ENCODE peak calls at places on chromosomes 11 and 22, in nine cellular contexts. L is OCI-LY7, N is hepatocyte, C is HCT116, P is GM23248, V is GM23338, T is PC-3, K is MM.1S, U is SK-N-SH. M is an unnamed sample.

GRCh38 chr22:46018859-46019258 is 41.9 kb upstream of the WNT7B start:
- DNase-seq in L (no peak), N (no peak), C (no peak), P (no peak), V (no peak), T (peak), K (no peak), U (no peak), M (no peak)

GRCh38 chr22:36965716-36966115 is 52.3 kb downstream of the CSF2RB start:
- DNase-seq in L (no peak), N (no peak), C (no peak), P (no peak), V (no peak), T (no peak), K (no peak), U (no peak), M (no peak)

GRCh38 chr11:127106142-127106541 is 105.6 kb upstream of the KIRREL3 start:
- DNase-seq in L (no peak), N (peak), C (no peak), P (peak), V (peak), T (no peak), K (no peak), U (no peak), M (peak)

GRCh38 chr11:44709966-44710365 is 16.8 kb upstream of the TSPAN18 start:
- DNase-seq in L (no peak), N (no peak), C (no peak), P (peak), V (no peak), T (peak), K (no peak), U (no peak), M (no peak)

GRCh38 chr11:122242731-122243130 is 126.7 kb upstream of the BLID start:
- DNase-seq in L (no peak), N (no peak), C (no peak), P (no peak), V (no peak), T (no peak), K (no peak), U (no peak), M (no peak)

GRCh38 chr11:67345949-67346819 is 7.2 kb downstream of the POLD4 start:
- DNase-seq in L (peak), N (peak), C (peak), P (peak), V (peak), T (peak), K (peak), U (peak), M (peak)

GRCh38 chr11:123594188-123594901 is 60.1 kb downstream of the SCN3B start:
- DNase-seq in L (no peak), N (no peak), C (no peak), P (peak), V (no peak), T (peak), K (no peak), U (no peak), M (no peak)

GRCh38 chr22:34950480-34950879 is 115.5 kb upstream of the ISX start:
- DNase-seq in L (no peak), N (peak), C (no peak), P (no peak), V (peak), T (no peak), K (no peak), U (no peak), M (peak)

GRCh38 chr11:70365536-70365912 is 32.8 kb upstream of the CTTN start:
- DNase-seq in L (no peak), N (no peak), C (no peak), P (no peak), V (no peak), T (no peak), K (no peak), U (no peak), M (no peak)

GRCh38 chr11:70371241-70371640 is 27.1 kb upstream of the CTTN start:
- DNase-seq in L (no peak), N (no peak), C (no peak), P (no peak), V (no peak), T (no peak), K (no peak), U (no peak), M (no peak)

GRCh38 chr11:70364198-70364597 is 34.1 kb upstream of the CTTN start:
- DNase-seq in L (no peak), N (no peak), C (no peak), P (no peak), V (no peak), T (no peak), K (no peak), U (no peak), M (no peak)

GRCh38 chr11:70364745-70365535 is 33.4 kb upstream of the CTTN start:
- DNase-seq in L (no peak), N (no peak), C (no peak), P (no peak), V (no peak), T (no peak), K (no peak), U (no peak), M (no peak)

GRCh38 chr11:70367071-70367470 is 31.3 kb upstream of the CTTN start:
- DNase-seq in L (no peak), N (no peak), C (no peak), P (no peak), V (no peak), T (no peak), K (no peak), U (no peak), M (no peak)
- TF ChIP-seq EZH2phosphoT487 in L (no peak), N (no peak), C (no peak), P (no peak), V (no peak), T (no peak), K (no peak), U (no peak), M (no peak)

GRCh38 chr11:6626971-6627761 is 7.9 kb upstream of the TPP1 start:
- DNase-seq in L (no peak), N (no peak), C (no peak), P (no peak), V (no peak), T (no peak), K (no peak), U (no peak), M (no peak)
- H2AFZ ChIP-seq in L (no peak), N (no peak), C (no peak), P (no peak), V (no peak), T (no peak), K (peak), U (no peak), M (no peak)

GRCh38 chr11:1224109-1224485 is 1.2 kb downstream of the MUC5B start:
- DNase-seq in L (no peak), N (no peak), C (no peak), P (no peak), V (peak), T (peak), K (no peak), U (peak), M (no peak)

GRCh38 chr11:1221848-1222311 is 986 bp upstream of the MUC5B start:
- DNase-seq in L (no peak), N (no peak), C (no peak), P (no peak), V (no peak), T (no peak), K (no peak), U (peak), M (no peak)

GRCh38 chr11:1224491-1225385 is 1.9 kb downstream of the MUC5B start:
- DNase-seq in L (no peak), N (no peak), C (no peak), P (no peak), V (peak), T (peak), K (no peak), U (peak), M (peak)

GRCh38 chr11:1222491-1223345 is at the start of gene MUC5B:
- DNase-seq in L (no peak), N (no peak), C (no peak), P (no peak), V (peak), T (peak), K (no peak), U (peak), M (no peak)

GRCh38 chr11:1223346-1224108 is 661 bp downstream of the MUC5B start:
- DNase-seq in L (no peak), N (no peak), C (no peak), P (no peak), V (no peak), T (peak), K (no peak), U (peak), M (no peak)
- TF ChIP-seq EZH2phosphoT487 in L (no peak), N (no peak), C (no peak), P (no peak), V (no peak), T (no peak), K (no peak), U (no peak), M (no peak)

DNA sequence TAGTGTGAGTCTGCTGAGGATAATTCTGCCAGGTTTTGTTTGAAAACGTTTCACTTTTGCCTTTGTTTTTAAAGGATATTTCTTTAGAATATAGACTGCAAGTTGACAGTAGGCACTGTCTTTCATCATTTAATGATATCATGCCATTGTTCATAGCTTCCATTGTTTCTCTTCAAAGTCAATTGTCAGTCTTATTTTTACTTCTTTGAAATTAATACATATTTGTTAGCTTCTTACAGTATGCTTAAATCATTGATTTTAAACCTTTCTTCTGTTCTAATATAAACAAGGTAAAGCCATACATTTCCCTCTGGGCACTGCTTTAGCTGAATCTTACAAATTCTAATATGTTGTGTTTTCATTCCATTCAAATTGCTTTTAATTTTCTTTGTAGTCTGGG is 62.3 kb upstream of the PARVA start:
- DNase-seq in L (no peak), N (no peak), C (no peak), P (no peak), V (no peak), T (no peak), K (no peak), U (no peak), M (no peak)
- H2AFZ ChIP-seq in L (no peak), N (no peak), C (no peak), P (no peak), V (no peak), T (no peak), K (no peak), U (no peak), M (no peak)

DNA sequence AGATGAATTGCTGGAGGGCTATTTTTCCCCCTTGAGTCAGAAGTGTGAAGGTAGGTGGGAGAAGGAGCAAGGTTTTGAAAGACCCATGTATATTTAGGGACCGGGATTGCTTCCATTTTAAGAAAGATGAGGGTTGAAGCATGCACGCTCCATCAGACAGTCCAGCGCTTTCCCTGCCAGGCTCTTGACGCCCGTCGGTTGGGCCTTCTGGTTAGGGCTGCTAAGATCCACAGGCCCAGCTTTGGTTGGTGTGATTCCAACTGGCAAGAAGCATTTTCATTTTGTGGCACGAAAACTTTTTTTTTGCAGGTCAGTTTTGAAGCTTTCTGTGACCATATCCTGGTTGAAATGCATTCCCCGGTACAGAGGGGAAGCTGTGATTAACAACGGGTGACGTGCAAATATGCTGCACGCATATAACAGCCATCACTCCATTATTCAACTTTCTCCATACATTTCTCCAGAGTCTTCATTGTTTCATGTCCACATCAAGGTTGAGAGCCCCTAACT is 34.3 kb upstream of the MPPED1 start:
- DNase-seq in L (no peak), N (no peak), C (no peak), P (peak), V (no peak), T (no peak), K (no peak), U (no peak), M (no peak)
- TF ChIP-seq EZH2phosphoT487 in L (no peak), N (no peak), C (no peak), P (no peak), V (no peak), T (no peak), K (no peak), U (no peak), M (no peak)

GRCh38 chr11:20566591-20567434 is 32.6 kb upstream of the SLC6A5 start:
- DNase-seq in L (no peak), N (no peak), C (no peak), P (no peak), V (no peak), T (no peak), K (no peak), U (no peak), M (no peak)
- H2AFZ ChIP-seq in L (no peak), N (no peak), C (no peak), P (no peak), V (no peak), T (no peak), K (no peak), U (no peak), M (no peak)

GRCh38 chr11:119156496-119156895 is 7.6 kb downstream of the ABCG4 start:
- DNase-seq in L (no peak), N (no peak), C (no peak), P (no peak), V (no peak), T (no peak), K (no peak), U (no peak), M (no peak)
- TF ChIP-seq EZH2phosphoT487 in L (no peak), N (no peak), C (no peak), P (no peak), V (no peak), T (no peak), K (no peak), U (no peak), M (no peak)